ENCODE peak calls at places on chromosomes 4 and X, in ten cellular contexts. N, K, A, P, C, H, S, J, I and T are unnamed samples.

GRCh38 chr4:171875291-171875690 is 62.1 kb downstream of the GALNTL6 start:
- DNase-seq in N (no peak), A (no peak), P (no peak), C (no peak), S (no peak), I (no peak), H (no peak), K (no peak), J (no peak), T (no peak)

GRCh38 chr4:10144971-10145370 is 28.4 kb upstream of the WDR1 start:
- DNase-seq in C (no peak), N (no peak), H (no peak), J (no peak), A (no peak), K (no peak), I (no peak), P (no peak), S (no peak), T (no peak)

GRCh38 chrX:19121898-19122640 is at the start of gene ADGRG2:
- DNase-seq in N (peak), J (peak), P (peak), I (peak), C (no peak), A (peak), K (no peak), H (peak), S (no peak), T (no peak)

GRCh38 chrX:107775734-107776511 is at the start of gene TSC22D3:
- DNase-seq in K (peak), S (peak), P (peak), H (peak), C (peak), I (peak), N (peak), J (peak), A (peak), T (peak)

GRCh38 chrX:109847257-109848187 is 114.5 kb upstream of the ACSL4 start:
- DNase-seq in H (no peak), J (no peak), K (no peak), I (peak), C (no peak), A (peak), N (peak), S (no peak), P (no peak), T (no peak)

GRCh38 chrX:3697701-3698279 is 15.7 kb downstream of the PRKX start:
- DNase-seq in C (no peak), H (no peak), A (no peak), N (no peak), S (no peak), I (no peak), P (no peak), J (no peak), K (peak), T (peak)

GRCh38 chr4:78145005-78145404 is 87.9 kb downstream of the FRAS1 start:
- DNase-seq in N (no peak), S (no peak), P (no peak), A (no peak), H (no peak), I (no peak), C (no peak), J (no peak), K (no peak), T (no peak)

GRCh38 chr4:108743021-108743420 is 19.8 kb downstream of the ETNPPL start:
- DNase-seq in H (no peak), J (no peak), C (no peak), A (no peak), I (no peak), N (no peak), P (no peak), K (no peak), S (no peak), T (no peak)

GRCh38 chr4:138312536-138312911 is 70.4 kb upstream of the SLC7A11 start:
- DNase-seq in I (no peak), P (no peak), K (no peak), A (no peak), H (no peak), J (no peak), C (no peak), S (no peak), N (no peak), T (no peak)

GRCh38 chr4:169398294-169398693 is 127.5 kb upstream of the SH3RF1 start:
- DNase-seq in C (no peak), K (no peak), A (no peak), I (no peak), H (no peak), S (no peak), N (no peak), J (no peak), P (no peak), T (no peak)

GRCh38 chr4:107740950-107741701 is 21.1 kb upstream of the PAPSS1 start:
- DNase-seq in H (no peak), A (peak), N (no peak), C (no peak), S (no peak), J (no peak), P (peak), K (peak), I (no peak), T (peak)

DNA sequence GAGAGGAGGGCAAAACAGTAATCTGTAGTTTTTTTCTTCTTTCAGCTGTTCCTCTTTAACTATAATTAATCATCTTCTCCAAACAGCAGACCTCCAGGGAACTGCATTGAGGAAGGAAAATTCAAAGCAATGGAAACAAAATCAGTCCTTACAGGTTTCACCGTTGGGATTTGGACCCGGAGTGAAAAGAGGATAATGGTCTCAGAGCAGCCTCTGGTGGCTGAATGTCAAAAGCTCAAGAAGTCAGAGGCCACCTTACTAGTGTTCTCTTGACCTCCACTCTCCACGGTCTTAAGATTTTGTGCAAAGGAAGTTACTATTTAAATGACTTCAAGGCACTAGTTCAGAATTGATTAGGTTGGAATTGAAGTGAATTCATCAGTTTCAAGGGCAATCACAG is 16.0 kb upstream of the MID1 start:
- DNase-seq in A (peak), K (no peak), S (no peak), N (peak), J (peak), H (no peak), P (peak), I (peak), C (no peak), T (no peak)
- H3K27ac ChIP-seq in A (no peak), K (peak), S (no peak), N (peak), J (peak), H (no peak), P (peak), I (no peak), C (peak), T (peak)

DNA sequence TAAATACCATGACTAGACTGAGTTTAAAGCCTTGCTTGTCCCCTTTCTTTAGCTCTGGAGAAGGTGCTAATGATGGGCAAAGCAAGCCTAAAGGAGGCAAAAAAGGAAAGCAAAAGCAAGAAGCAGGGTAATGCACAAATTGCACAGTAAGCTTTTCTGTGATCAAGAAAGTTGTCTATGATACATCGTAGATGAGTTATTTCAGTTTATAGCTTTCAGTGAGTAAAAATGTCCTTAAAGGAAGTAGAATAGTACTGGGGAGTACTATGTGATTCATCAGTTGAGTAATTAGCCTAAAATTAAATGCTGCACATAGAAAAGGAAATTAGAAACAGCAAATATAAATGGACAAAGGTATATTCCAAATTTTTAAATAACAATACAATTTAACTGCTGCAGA is 50.2 kb upstream of the PDE5A start:
- DNase-seq in S (no peak), C (no peak), P (no peak), J (no peak), H (no peak), I (no peak), A (no peak), N (no peak), K (no peak), T (no peak)
- H3K4me3 ChIP-seq in S (no peak), C (peak), P (no peak), J (no peak), H (no peak), I (no peak), A (no peak), N (no peak), K (no peak), T (no peak)

DNA sequence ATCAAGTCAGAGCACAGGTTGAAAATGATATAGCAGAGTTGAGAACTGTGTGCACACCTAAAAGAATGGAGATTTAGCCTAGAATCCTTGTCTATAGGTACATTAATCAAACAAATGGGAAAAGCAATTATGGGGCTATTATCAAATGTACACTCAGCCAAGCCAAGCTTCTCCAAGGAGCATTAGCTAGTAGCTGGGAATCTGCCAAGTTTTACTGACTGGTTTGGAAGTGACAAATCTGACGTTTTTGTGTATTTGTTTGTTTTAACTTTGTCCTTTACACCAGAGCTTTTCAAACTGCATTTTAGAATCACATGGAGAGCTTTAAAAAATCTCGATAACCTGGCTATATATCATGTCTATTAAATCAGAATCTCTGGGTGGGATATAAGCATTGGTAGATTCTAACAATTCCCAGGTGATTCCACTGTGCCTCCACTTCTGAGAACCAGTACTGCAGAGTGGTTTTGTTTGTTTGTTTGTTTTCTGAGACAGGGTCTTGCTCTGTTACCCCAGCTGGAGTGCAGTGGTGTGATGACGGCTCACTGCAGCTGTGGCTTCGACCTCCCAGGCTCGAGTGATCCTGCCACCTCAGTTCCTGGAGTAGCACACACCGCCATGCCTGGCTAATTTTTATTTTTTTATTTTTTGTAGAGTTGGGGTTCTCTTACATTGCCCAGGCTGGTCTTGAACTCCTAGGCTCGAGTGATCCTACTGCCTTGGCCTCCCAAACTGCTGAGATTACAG is 279.8 kb downstream of the UNC5C start:
- DNase-seq in N (no peak), P (no peak), I (no peak), A (no peak), S (no peak), C (no peak), K (no peak), J (no peak), H (no peak), T (no peak)
- TF ChIP-seq EP300 in N (no peak), P (no peak), I (no peak), A (no peak), S (no peak), C (no peak), K (no peak), J (no peak), H (no peak), T (no peak)

GRCh38 chr4:41217373-41217772 is 3.0 kb upstream of the APBB2 start:
- DNase-seq in J (no peak), I (no peak), K (no peak), N (no peak), H (no peak), S (no peak), C (no peak), P (no peak), A (no peak), T (no peak)

GRCh38 chr4:41215969-41216293 is 1.6 kb upstream of the APBB2 start:
- DNase-seq in N (no peak), A (no peak), S (no peak), K (no peak), J (no peak), I (no peak), P (no peak), C (no peak), H (no peak), T (no peak)

GRCh38 chr4:41218703-41219102 is 4.4 kb upstream of the APBB2 start:
- DNase-seq in C (peak), N (no peak), K (no peak), S (no peak), J (no peak), A (no peak), I (no peak), H (no peak), P (no peak), T (no peak)

GRCh38 chr4:41216294-41217019 is 2.1 kb upstream of the APBB2 start:
- DNase-seq in C (peak), S (peak), I (peak), N (peak), J (peak), P (peak), H (peak), K (no peak), A (peak), T (peak)

DNA sequence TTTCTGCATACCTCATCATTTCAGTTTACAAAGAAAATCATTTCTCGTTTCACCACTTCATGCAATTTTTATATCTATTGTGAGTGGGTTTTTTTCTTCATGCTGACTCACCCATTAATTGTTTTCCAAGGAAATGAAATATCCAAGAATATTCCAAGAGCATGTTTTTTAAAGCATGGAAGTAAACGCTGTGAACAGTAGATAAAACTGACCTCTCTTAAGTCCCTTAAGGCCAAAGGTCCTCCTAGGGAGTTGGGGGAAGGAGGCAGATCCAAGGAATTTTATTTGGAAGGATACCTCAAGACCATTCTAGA is 2.6 kb upstream of the APBB2 start:
- DNase-seq in I (no peak), P (no peak), S (no peak), A (no peak), K (no peak), J (no peak), N (no peak), H (no peak), C (peak), T (no peak)
- H3K27ac ChIP-seq in I (peak), P (peak), S (peak), A (peak), K (peak), J (peak), N (peak), H (peak), C (peak), T (peak)

GRCh38 chr4:186227221-186227620 is at the start of gene KLKB1:
- DNase-seq in I (no peak), A (no peak), H (no peak), S (no peak), J (no peak), K (no peak), C (no peak), N (no peak), P (no peak), T (no peak)

GRCh38 chr4:186226521-186227189 is 652 bp upstream of the KLKB1 start:
- DNase-seq in C (no peak), P (no peak), A (no peak), J (no peak), I (no peak), S (no peak), K (no peak), H (no peak), N (no peak), T (no peak)

GRCh38 chr4:186227744-186228513 is 622 bp downstream of the KLKB1 start:
- DNase-seq in H (no peak), K (no peak), I (no peak), N (no peak), P (no peak), C (no peak), A (no peak), S (no peak), J (no peak), T (no peak)

GRCh38 chr4:186225848-186226247 is 1.5 kb upstream of the KLKB1 start:
- DNase-seq in S (no peak), P (no peak), H (no peak), A (no peak), I (no peak), N (no peak), J (no peak), C (no peak), K (no peak), T (no peak)

DNA sequence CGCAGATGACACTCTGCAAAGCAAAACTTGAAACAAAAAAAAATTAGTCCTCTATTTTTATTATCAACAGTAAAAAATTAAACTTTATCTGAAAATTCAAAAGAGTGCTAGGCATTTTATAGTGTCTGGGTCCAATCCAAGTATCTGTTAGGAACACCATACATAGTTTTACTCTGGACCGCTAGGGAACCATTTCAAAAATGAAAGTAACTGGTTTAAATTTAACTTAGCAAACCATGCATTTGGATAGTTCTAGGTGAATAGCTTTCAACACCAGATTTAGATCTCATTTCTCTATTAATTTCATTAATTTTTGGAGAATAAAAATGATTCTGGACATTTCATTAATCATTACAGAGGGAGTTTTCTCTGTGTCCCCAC is 1.2 kb downstream of the KLKB1 start:
- DNase-seq in I (no peak), S (no peak), J (no peak), C (no peak), P (no peak), N (no peak), A (no peak), H (no peak), K (no peak), T (no peak)
- H3K4me3 ChIP-seq in I (no peak), S (no peak), J (no peak), C (peak), P (no peak), N (no peak), A (peak), H (no peak), K (no peak), T (peak)

DNA sequence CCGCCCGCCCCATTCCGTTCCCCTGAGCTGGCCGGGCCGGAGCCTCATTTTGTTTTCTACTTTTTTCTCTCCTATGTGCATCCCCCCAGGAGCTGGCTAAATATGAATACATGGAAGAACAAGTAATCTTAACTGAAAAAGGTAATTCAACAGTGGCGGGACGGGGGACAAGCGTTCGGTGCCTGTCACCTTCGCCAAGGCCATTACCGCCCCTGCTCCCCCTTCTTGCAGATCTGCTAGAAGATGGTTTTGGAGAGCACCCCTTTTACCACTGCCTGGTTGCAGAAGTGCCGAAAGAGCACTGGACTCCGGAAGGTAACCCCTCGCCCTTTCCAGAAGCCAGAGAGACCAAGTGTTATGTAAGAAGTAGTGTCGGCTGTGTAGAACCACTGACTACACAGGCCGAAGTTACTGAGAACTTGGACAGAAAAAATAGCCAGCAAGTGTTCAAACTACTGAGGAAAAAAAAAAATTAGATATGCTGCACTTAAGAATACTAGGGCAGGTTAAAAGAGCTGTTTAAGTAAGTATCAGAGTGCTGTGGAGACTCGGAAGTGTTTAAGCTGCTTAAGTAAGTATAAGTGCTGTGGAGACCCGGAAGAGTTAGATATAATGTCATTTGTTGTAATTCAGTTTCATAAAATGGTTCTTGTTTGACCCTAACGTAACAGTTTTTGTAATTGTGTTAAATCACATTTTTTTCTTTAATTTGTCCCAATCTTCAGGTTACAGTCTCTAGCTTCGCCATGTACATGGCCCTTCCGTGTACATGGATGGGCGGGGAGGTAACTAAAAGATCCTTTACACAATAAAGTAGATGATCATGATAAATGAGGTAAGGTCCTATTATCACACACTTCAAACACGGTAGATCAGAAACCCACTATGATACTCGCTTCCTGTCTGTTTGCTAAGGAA is 855 bp downstream of the SAT1 start:
- DNase-seq in J (no peak), H (no peak), C (no peak), K (no peak), A (no peak), P (no peak), N (no peak), I (no peak), S (no peak), T (no peak)
- TF ChIP-seq EP300 in J (no peak), H (no peak), C (no peak), K (no peak), A (no peak), P (no peak), N (no peak), I (no peak), S (no peak), T (no peak)